ENCODE peak calls at places on chromosomes 11 and 22, in nine cellular contexts. I is pancreas, C is mucosa of gallbladder, W is HEK293T, H is dorsolateral prefrontal cortex, M is glomerular endothelial cell, E is SK-N-SH, Z is T-cell, V is H7. F is an unnamed sample.
A peak's percentile ranks its signal among the peaks of the same experiment; 100 is the strongest.

GRCh38 chr22:42388130-42388797 is 43.9 kb downstream of the NFAM1 start:
- DNase-seq in I (peak; percentile 54), Z (no peak), V (peak; percentile 90), C (no peak), H (peak; percentile 85), E (peak; percentile 84), W (no peak), M (no peak), F (no peak)

GRCh38 chr22:41001722-41002122 is 50.5 kb downstream of the RBX1 start:
- DNase-seq in Z (no peak), C (no peak), H (no peak), M (no peak), V (no peak), I (no peak), E (no peak), W (no peak), F (no peak)

GRCh38 chr11:62555464-62556092 is 9.0 kb upstream of the AHNAK start:
- DNase-seq in Z (peak; percentile 51), H (no peak), E (peak; percentile 43), C (no peak), I (no peak), V (no peak), W (no peak), M (no peak), F (peak; percentile 55)

GRCh38 chr11:88644724-88645123 is 307.2 kb upstream of the CTSC start:
- DNase-seq in W (no peak), V (no peak), M (no peak), H (no peak), E (no peak), Z (no peak), C (no peak), I (no peak), F (no peak)

GRCh38 chr22:43471606-43472135 is 59.9 kb downstream of the MPPED1 start:
- DNase-seq in I (no peak), C (no peak), M (no peak), V (peak; percentile 31), H (no peak), Z (no peak), E (no peak), W (no peak), F (no peak)

GRCh38 chr11:65557280-65558001 is 718 bp downstream of the LTBP3 start:
- DNase-seq in C (no peak), V (peak; percentile 89), I (no peak), Z (no peak), E (peak; percentile 85), H (no peak), M (no peak), W (no peak), F (no peak)

GRCh38 chr22:21660904-21661303 is 4.9 kb upstream of the PPIL2 start:
- DNase-seq in M (no peak), C (no peak), V (no peak), I (no peak), H (no peak), Z (no peak), W (no peak), E (no peak), F (no peak)

GRCh38 chr11:62295504-62295903 is 3.4 kb downstream of the SCGB1D4 start:
- DNase-seq in E (no peak), I (no peak), C (peak; percentile 42), Z (no peak), W (no peak), V (peak; percentile 34), H (no peak), M (no peak), F (no peak)

GRCh38 chr11:67041602-67042001 is 15.0 kb upstream of the RHOD start:
- DNase-seq in M (no peak), C (no peak), I (no peak), W (no peak), E (no peak), Z (no peak), H (no peak), V (no peak), F (no peak)

GRCh38 chr22:45612451-45612901 is 59.2 kb upstream of the ATXN10 start:
- DNase-seq in V (no peak), I (no peak), W (no peak), C (peak; percentile 28), M (no peak), Z (peak; percentile 10), E (no peak), H (no peak), F (peak; percentile 23)

GRCh38 chr22:27041745-27042144 is 384.4 kb downstream of the MIAT start:
- DNase-seq in W (no peak), C (no peak), H (no peak), I (no peak), E (no peak), M (no peak), Z (no peak), V (no peak), F (no peak)

GRCh38 chr22:36925388-36926290 is 12.2 kb downstream of the CSF2RB start:
- DNase-seq in V (peak; percentile 29), W (no peak), C (no peak), E (no peak), H (no peak), Z (no peak), M (no peak), I (no peak), F (no peak)

GRCh38 chr11:34457607-34458006 is 18.9 kb downstream of the CAT start:
- DNase-seq in W (no peak), C (no peak), I (no peak), M (no peak), H (no peak), V (no peak), Z (no peak), E (no peak), F (no peak)

GRCh38 chr22:25057013-25057881 is 104.7 kb downstream of the KIAA1671 start:
- DNase-seq in C (peak; percentile 66), M (no peak), E (peak; percentile 79), Z (peak; percentile 71), H (no peak), W (peak; percentile 88), I (peak; percentile 94), V (peak; percentile 91), F (peak; percentile 63)

GRCh38 chr11:72793081-72793451 is 781 bp downstream of the STARD10 start:
- DNase-seq in W (no peak), H (no peak), M (no peak), I (no peak), Z (no peak), C (no peak), E (no peak), V (peak; percentile 17), F (no peak)

GRCh38 chr11:75592699-75593098 is 30.6 kb downstream of the SERPINH1 start:
- DNase-seq in V (no peak), M (no peak), H (no peak), W (no peak), E (no peak), C (no peak), I (no peak), Z (no peak), F (no peak)

GRCh38 chr11:117457031-117457785 is 129.6 kb downstream of the CEP164 start:
- DNase-seq in I (no peak), C (no peak), W (no peak), M (no peak), H (no peak), V (no peak), E (no peak), Z (no peak), F (no peak)

GRCh38 chr11:114683007-114683406 is 4.7 kb downstream of the NXPE2 start:
- DNase-seq in H (no peak), M (no peak), I (no peak), C (no peak), V (no peak), E (no peak), Z (no peak), W (no peak), F (no peak)

GRCh38 chr22:21980547-21980946 is 2.0 kb downstream of the TOP3B start:
- DNase-seq in W (no peak), H (no peak), M (no peak), E (no peak), V (peak; percentile 5), I (no peak), C (no peak), Z (no peak), F (no peak)

GRCh38 chr11:83827940-83828554 is 541.9 kb upstream of the CCDC90B start:
- DNase-seq in M (no peak), I (no peak), Z (no peak), H (no peak), E (peak; percentile 30), C (no peak), W (peak; percentile 30), V (no peak), F (no peak)

GRCh38 chr11:68037481-68038225 is 1.2 kb upstream of the TCIRG1 start:
- DNase-seq in W (no peak), I (no peak), M (no peak), C (no peak), E (no peak), H (no peak), Z (no peak), V (no peak), F (no peak)

GRCh38 chr11:131694526-131695424 is 324.4 kb downstream of the NTM start:
- DNase-seq in V (peak; percentile 94), H (peak; percentile 76), I (peak; percentile 94), M (no peak), C (peak; percentile 83), W (peak; percentile 87), E (peak; percentile 86), Z (peak; percentile 34), F (peak; percentile 9)

GRCh38 chr11:35714882-35715612 is 52.5 kb downstream of the TRIM44 start:
- DNase-seq in I (no peak), E (no peak), H (no peak), Z (no peak), V (no peak), M (no peak), C (no peak), W (no peak), F (no peak)

GRCh38 chr11:113839842-113840241 is 35.5 kb downstream of the USP28 start:
- DNase-seq in H (no peak), W (no peak), Z (no peak), C (no peak), M (no peak), E (no peak), V (no peak), I (no peak), F (no peak)

GRCh38 chr11:2525166-2525861 is 80.5 kb downstream of the KCNQ1 start:
- DNase-seq in E (no peak), V (peak; percentile 48), C (peak; percentile 9), I (peak; percentile 51), W (no peak), H (peak; percentile 33), M (no peak), Z (no peak), F (no peak)

GRCh38 chr11:17985517-17985916 is 27.3 kb downstream of the SERGEF start:
- DNase-seq in W (no peak), E (no peak), Z (no peak), C (no peak), M (no peak), V (no peak), I (no peak), H (no peak), F (no peak)

GRCh38 chr22:37259540-37260029 is 15.5 kb upstream of the RAC2 start:
- DNase-seq in V (peak; percentile 67), C (no peak), W (no peak), E (peak; percentile 58), Z (no peak), H (no peak), I (no peak), M (no peak), F (no peak)

GRCh38 chr11:289145-289705 is 299 bp downstream of the PGGHG start:
- DNase-seq in V (no peak), E (no peak), I (no peak), W (no peak), M (no peak), Z (peak; percentile 44), H (peak; percentile 40), C (no peak), F (peak; percentile 6)

GRCh38 chr22:22390989-22391388 is 117.6 kb downstream of the ZNF280B start:
- DNase-seq in V (no peak), C (no peak), M (no peak), E (no peak), Z (no peak), W (no peak), I (no peak), H (no peak), F (no peak)

GRCh38 chr22:46619830-46620501 is at the start of gene GRAMD4:
- DNase-seq in W (no peak), V (no peak), Z (no peak), I (peak; percentile 53), E (peak; percentile 95), M (no peak), H (no peak), C (no peak), F (no peak)

GRCh38 chr22:39913886-39914285 is 13.0 kb downstream of the GRAP2 start:
- DNase-seq in I (no peak), W (no peak), E (peak; percentile 21), Z (no peak), V (no peak), C (no peak), M (no peak), H (no peak), F (no peak)

F was measured in activated effector memory CD4-positive, alpha-beta T cell treated with Interleukin-2 at 50 U/mL for 16 hours.